ENCODE peak calls at places on chromosomes 13 and 19, in four cellular contexts. One of them, this sample, is unnamed. For H3K9me3, the result is how much of the 10 kb centered on the place peaks cover.

GRCh38 chr19:18373892-18374629 is 11.9 kb upstream of the GDF15 start:
- DNase-seq in gastrocnemius medialis: peak
- DNase-seq in tibial nerve: peak
- DNase-seq in uterus: peak
- DNase-seq in this sample: peak

GRCh38 chr19:45785097-45785496 is 2.8 kb upstream of the DMPK start:
- DNase-seq in uterus: no peak
- DNase-seq in gastrocnemius medialis: no peak
- DNase-seq in tibial nerve: no peak
- DNase-seq in this sample: no peak

GRCh38 chr19:407501-408440 is 1.2 kb downstream of the C2CD4C start:
- DNase-seq in gastrocnemius medialis: no peak
- DNase-seq in tibial nerve: no peak
- DNase-seq in uterus: no peak
- DNase-seq in this sample: no peak

GRCh38 chr13:50731400-50731799 is 112.1 kb downstream of the DLEU7 start:
- DNase-seq in tibial nerve: no peak
- DNase-seq in uterus: no peak
- DNase-seq in gastrocnemius medialis: no peak
- DNase-seq in this sample: no peak

GRCh38 chr19:17496337-17496997 is 15.0 kb upstream of the PGLS start:
- DNase-seq in tibial nerve: peak
- DNase-seq in gastrocnemius medialis: peak
- DNase-seq in uterus: peak
- DNase-seq in this sample: peak

GRCh38 chr19:1008268-1009042 is 8.2 kb downstream of the GRIN3B start:
- DNase-seq in tibial nerve: no peak
- DNase-seq in uterus: peak
- DNase-seq in gastrocnemius medialis: no peak
- DNase-seq in this sample: no peak

GRCh38 chr19:39390759-39391592 is at the start of the genes MED29 and PAF1:
- DNase-seq in uterus: peak
- DNase-seq in tibial nerve: peak
- DNase-seq in gastrocnemius medialis: peak
- DNase-seq in this sample: peak

GRCh38 chr13:42275506-42275905 is 3.6 kb downstream of the AKAP11 start:
- DNase-seq in tibial nerve: no peak
- DNase-seq in uterus: no peak
- DNase-seq in gastrocnemius medialis: no peak
- DNase-seq in this sample: no peak

GRCh38 chr19:47633516-47633915 is 24.6 kb downstream of the BICRA start:
- DNase-seq in uterus: no peak
- DNase-seq in gastrocnemius medialis: no peak
- DNase-seq in tibial nerve: no peak
- DNase-seq in this sample: no peak

GRCh38 chr13:30308548-30308947 is 1.2 kb upstream of the KATNAL1 start:
- DNase-seq in uterus: no peak
- DNase-seq in tibial nerve: no peak
- DNase-seq in gastrocnemius medialis: no peak
- DNase-seq in this sample: no peak

GRCh38 chr19:41341669-41342490 is 11.8 kb downstream of the TGFB1 start:
- DNase-seq in gastrocnemius medialis: no peak
- DNase-seq in uterus: no peak
- DNase-seq in tibial nerve: no peak
- DNase-seq in this sample: no peak

GRCh38 chr13:98978280-98978679 is 416 bp upstream of the DOCK9 start:
- DNase-seq in tibial nerve: no peak
- DNase-seq in uterus: no peak
- DNase-seq in gastrocnemius medialis: no peak
- DNase-seq in this sample: no peak

GRCh38 chr19:10797541-10798256 is 38.3 kb downstream of the TMED1 start:
- DNase-seq in gastrocnemius medialis: no peak
- DNase-seq in uterus: no peak
- DNase-seq in tibial nerve: no peak
- DNase-seq in this sample: no peak

GRCh38 chr13:72530471-72530870 is 197.0 kb downstream of the MZT1 start:
- DNase-seq in tibial nerve: no peak
- DNase-seq in gastrocnemius medialis: no peak
- DNase-seq in uterus: no peak
- DNase-seq in this sample: no peak

GRCh38 chr13:109700176-109700575 is 86.2 kb downstream of the IRS2 start:
- DNase-seq in gastrocnemius medialis: peak
- DNase-seq in tibial nerve: peak
- DNase-seq in uterus: peak
- DNase-seq in this sample: peak

GRCh38 chr13:108895220-108895704 is 265.9 kb downstream of the MYO16 start:
- DNase-seq in gastrocnemius medialis: no peak
- DNase-seq in uterus: no peak
- DNase-seq in tibial nerve: peak
- DNase-seq in this sample: no peak

DNA sequence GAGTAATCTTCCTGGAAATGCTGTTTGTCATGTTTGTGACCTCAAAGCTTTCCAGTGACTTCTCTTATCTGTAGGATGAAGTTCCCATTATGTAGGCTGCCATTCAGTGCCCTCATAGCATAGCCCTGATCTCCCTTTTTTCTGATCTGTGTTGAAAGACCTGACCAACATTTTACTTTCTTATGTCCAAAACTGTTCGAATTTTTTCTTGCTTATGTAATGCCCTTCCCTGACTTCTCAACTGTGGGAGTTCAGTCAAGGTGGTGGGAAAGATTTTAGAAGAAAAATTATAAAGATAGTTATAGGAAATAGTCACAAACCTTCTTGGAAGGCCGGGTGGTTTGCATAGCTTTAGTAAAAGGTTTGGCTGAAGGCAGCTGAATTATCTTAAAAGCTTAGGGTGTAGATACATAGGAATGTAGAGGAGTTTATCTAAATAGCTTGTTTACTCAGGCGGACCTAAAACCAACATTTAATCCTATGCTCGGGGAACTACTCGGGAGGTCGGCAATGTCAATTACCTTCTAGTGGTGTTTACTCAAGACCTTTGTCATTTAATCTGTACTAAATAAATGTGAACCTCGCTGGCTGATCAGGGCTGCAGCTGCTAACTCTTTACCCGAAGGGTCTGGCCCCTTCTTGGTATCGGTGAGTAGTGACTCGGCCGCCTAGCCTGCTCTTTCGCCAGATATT is 44.3 kb downstream of the PSG3 start:
- DNase-seq in uterus: no peak
- DNase-seq in gastrocnemius medialis: no peak
- DNase-seq in tibial nerve: no peak
- DNase-seq in this sample: no peak
- H3K9me3 ChIP-seq in uterus: under half
- H3K9me3 ChIP-seq in gastrocnemius medialis: under half
- H3K9me3 ChIP-seq in tibial nerve: under half
- H3K9me3 ChIP-seq in this sample: under half

DNA sequence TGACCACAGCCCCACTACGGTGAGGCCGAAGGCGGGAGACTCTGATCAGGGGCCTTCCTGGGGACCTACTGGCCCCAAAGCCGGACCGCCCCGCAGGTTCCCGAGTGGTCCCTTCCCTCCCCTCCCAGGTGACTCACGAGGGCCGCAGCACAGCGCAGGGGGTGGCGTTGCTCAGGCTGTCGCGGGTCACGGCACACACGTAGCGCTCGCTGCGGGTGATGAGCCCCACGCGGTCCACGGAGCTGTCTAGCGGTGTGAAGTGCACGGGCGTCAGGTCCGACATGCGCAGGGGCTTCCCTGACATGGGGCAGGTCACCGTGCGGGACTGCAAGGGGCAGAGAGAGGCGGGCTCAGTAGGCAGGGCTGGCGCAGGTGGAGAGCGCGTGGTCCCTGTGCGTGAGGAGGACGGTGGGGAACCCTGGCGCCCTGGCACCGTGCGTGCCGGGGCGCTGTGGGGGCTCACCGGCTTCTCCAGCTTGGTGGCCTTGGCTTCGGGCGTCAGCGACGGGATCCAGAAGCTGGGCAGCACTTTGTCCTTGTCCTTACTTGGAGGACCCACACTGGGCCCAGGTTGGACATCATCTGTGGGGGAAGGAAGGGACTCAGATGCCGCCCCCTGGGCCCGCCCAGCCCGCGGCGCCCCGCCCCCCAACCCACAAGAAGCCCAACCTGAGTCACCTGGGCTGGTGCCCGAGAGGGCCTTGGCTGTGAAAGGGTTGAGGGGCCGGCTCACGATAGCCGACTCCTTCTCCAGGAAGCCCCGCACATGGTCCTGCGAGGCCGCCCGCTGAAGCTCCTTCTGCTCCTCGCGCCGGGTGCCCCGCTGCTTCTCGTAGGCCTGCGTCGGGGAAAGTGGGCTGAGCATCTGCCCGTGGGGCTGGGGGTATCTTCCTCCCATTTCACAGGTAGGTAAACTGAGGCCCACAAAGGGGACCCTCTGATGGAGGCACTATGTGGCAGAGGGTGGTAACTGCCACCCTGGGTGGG is 23.7 kb downstream of the NOSIP start:
- DNase-seq in gastrocnemius medialis: no peak
- DNase-seq in tibial nerve: no peak
- DNase-seq in uterus: no peak
- DNase-seq in this sample: no peak
- TF ChIP-seq POLR2A in gastrocnemius medialis: no peak
- TF ChIP-seq POLR2A in tibial nerve: no peak
- TF ChIP-seq POLR2A in uterus: no peak
- TF ChIP-seq POLR2A in this sample: no peak

DNA sequence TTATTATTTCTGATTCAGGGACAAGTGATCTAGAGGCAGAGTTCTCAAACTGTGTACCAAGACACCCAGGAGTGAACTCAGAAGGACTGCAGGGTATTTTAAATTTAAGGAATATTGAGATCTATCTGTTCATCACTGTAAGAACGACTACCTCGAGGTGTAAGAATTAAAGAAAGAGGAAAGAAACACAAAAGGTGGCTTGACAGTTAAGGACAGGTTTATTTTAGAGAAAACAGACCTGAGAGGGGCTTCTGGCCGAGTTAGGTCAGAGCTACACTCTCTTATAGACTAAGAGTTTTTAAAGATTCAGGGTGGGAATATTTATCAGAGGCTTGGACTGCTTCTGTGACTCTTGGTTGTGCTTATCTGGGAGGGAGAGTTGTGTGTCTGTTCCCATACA is 12.6 kb upstream of the NLRP5 start:
- DNase-seq in gastrocnemius medialis: no peak
- DNase-seq in tibial nerve: no peak
- DNase-seq in uterus: no peak
- DNase-seq in this sample: no peak
- H3K9me3 ChIP-seq in gastrocnemius medialis: under half
- H3K9me3 ChIP-seq in tibial nerve: under half
- H3K9me3 ChIP-seq in uterus: under half
- H3K9me3 ChIP-seq in this sample: under half

GRCh38 chr19:51026554-51026831 is at the start of gene KLK11:
- DNase-seq in uterus: no peak
- DNase-seq in gastrocnemius medialis: no peak
- DNase-seq in tibial nerve: no peak
- DNase-seq in this sample: no peak
- TF ChIP-seq POLR2A in uterus: no peak
- TF ChIP-seq POLR2A in gastrocnemius medialis: no peak
- TF ChIP-seq POLR2A in tibial nerve: no peak
- TF ChIP-seq POLR2A in this sample: no peak

GRCh38 chr19:57512845-57513244 is 13.1 kb downstream of the ZNF773 start:
- DNase-seq in uterus: no peak
- DNase-seq in gastrocnemius medialis: no peak
- DNase-seq in tibial nerve: no peak
- DNase-seq in this sample: no peak
- H3K9me3 ChIP-seq in uterus: under half
- H3K9me3 ChIP-seq in gastrocnemius medialis: under half
- H3K9me3 ChIP-seq in tibial nerve: under half
- H3K9me3 ChIP-seq in this sample: under half

DNA sequence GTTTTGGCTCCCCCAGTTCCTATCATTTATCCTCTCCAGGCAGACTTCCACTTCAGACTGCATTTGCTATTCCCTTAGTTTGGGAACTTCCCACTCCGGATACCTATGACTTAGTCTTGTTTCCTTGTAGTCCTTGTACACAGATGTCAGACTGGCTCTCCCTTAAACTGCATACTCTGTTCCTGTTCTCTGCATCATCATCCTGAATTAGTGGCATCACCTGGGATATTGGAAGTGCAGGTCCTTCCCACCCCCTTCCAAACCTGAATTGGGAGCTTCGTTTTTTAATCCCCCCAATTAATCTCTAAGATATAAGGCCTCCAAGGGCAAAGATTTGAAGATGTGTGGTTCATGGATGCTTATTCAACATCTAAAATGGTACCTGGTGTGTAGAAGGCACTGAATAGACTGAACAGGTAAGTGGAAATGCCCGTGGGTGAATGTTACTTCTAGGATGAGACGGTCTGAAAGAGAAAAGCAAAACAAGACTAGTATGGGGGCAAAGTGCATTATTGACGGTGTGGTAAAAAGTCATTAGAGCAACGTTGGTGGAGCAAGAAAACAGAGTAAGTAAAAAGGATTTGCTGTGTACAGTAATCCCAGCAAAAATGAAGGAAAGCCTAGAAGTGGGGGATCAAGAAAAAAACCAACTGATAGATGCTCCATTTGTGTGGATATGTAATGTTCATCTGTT is 9.6 kb downstream of the MIR17HG start:
- DNase-seq in gastrocnemius medialis: no peak
- DNase-seq in uterus: no peak
- DNase-seq in tibial nerve: no peak
- DNase-seq in this sample: no peak
- TF ChIP-seq POLR2A in gastrocnemius medialis: no peak
- TF ChIP-seq POLR2A in uterus: no peak
- TF ChIP-seq POLR2A in tibial nerve: no peak
- TF ChIP-seq POLR2A in this sample: no peak

GRCh38 chr19:16026756-16027155 is 49.5 kb upstream of the TPM4 start:
- DNase-seq in uterus: no peak
- DNase-seq in tibial nerve: no peak
- DNase-seq in gastrocnemius medialis: no peak
- DNase-seq in this sample: no peak
- H3K9me3 ChIP-seq in uterus: under half
- H3K9me3 ChIP-seq in tibial nerve: under half
- H3K9me3 ChIP-seq in gastrocnemius medialis: under half
- H3K9me3 ChIP-seq in this sample: under half

GRCh38 chr13:44918323-44919102 is 70.8 kb downstream of the NUFIP1 start:
- DNase-seq in tibial nerve: peak
- DNase-seq in gastrocnemius medialis: peak
- DNase-seq in uterus: peak
- DNase-seq in this sample: peak
- TF ChIP-seq POLR2A in tibial nerve: no peak
- TF ChIP-seq POLR2A in gastrocnemius medialis: peak
- TF ChIP-seq POLR2A in uterus: peak
- TF ChIP-seq POLR2A in this sample: peak

DNA sequence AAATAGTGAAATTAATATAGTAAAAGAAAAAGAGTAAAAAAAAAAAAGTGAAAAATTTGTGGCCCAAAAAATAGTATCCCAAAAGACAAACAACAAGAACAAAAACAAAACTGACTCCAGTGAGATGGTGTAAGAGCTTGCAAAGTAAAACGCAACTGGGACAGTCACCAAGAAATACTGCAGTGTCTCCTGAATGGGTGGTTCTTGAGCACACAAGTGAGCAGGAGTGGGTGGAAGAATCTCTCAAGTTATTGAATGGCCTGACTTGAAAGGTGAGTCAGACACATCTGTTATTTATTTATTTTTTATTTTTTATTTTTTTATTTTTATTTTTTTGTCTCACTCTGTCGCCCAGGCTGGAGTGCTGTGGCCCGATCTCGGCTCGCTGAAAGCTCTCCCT is 1.9 kb downstream of the ZNF493 start:
- DNase-seq in tibial nerve: no peak
- DNase-seq in gastrocnemius medialis: no peak
- DNase-seq in uterus: no peak
- DNase-seq in this sample: no peak
- H3K9me3 ChIP-seq in tibial nerve: under half
- H3K9me3 ChIP-seq in gastrocnemius medialis: under half
- H3K9me3 ChIP-seq in uterus: under half
- H3K9me3 ChIP-seq in this sample: under half

This sample was measured in testis.